ENCODE peak calls at places on chromosomes 11 and 22, in seven cellular contexts. P is prostate gland, S is testis, J is IMR-90, X is stomach, Z is fibroblast of mammary gland, D is hepatocyte. G is an unnamed sample.

GRCh38 chr22:39110631-39111561 is 13.9 kb downstream of the APOBEC3H start:
- DNase-seq in P (no peak), S (no peak), J (no peak), X (no peak), Z (no peak), D (peak), G (no peak)

GRCh38 chr11:1533342-1533725 is 38.7 kb downstream of the DUSP8 start:
- DNase-seq in P (no peak), S (no peak), J (no peak), X (no peak), Z (no peak), D (no peak), G (no peak)

GRCh38 chr11:33347490-33348125 is 90.4 kb downstream of the HIPK3 start:
- DNase-seq in P (no peak), S (no peak), J (no peak), X (no peak), Z (no peak), D (no peak), G (no peak)

GRCh38 chr22:20243545-20244249 is 24.4 kb downstream of the RTN4R start:
- DNase-seq in P (peak), S (peak), J (peak), X (peak), Z (peak), D (peak), G (peak)

GRCh38 chr11:129285387-129285786 is 90.3 kb upstream of the BARX2 start:
- DNase-seq in P (no peak), S (no peak), J (no peak), X (no peak), Z (no peak), D (no peak), G (no peak)

GRCh38 chr11:27904358-27905055 is 203.4 kb downstream of the KIF18A start:
- DNase-seq in P (no peak), S (no peak), J (peak), X (no peak), Z (peak), D (no peak), G (peak)

GRCh38 chr11:60783911-60784310 is 1.2 kb upstream of the MS4A10 start:
- DNase-seq in P (no peak), S (no peak), J (no peak), X (no peak), Z (no peak), D (no peak), G (no peak)

GRCh38 chr11:73866586-73866996 is 10.1 kb downstream of the COA4 start:
- DNase-seq in P (no peak), S (no peak), J (peak), X (no peak), Z (peak), D (peak), G (peak)

GRCh38 chr22:31952094-31952401 is 7.7 kb downstream of the YWHAH start:
- DNase-seq in P (no peak), S (no peak), J (no peak), X (no peak), Z (no peak), D (no peak), G (peak)

GRCh38 chr11:20451568-20451967 is 64.1 kb downstream of the PRMT3 start:
- DNase-seq in P (no peak), S (no peak), J (no peak), X (no peak), Z (peak), D (no peak), G (no peak)

GRCh38 chr11:69599502-69599901 is 41.5 kb upstream of the CCND1 start:
- DNase-seq in P (peak), S (no peak), J (no peak), X (no peak), Z (peak), D (no peak), G (no peak)

GRCh38 chr11:19935507-19935906 is 222.9 kb downstream of the NAV2 start:
- DNase-seq in P (no peak), S (no peak), J (peak), X (no peak), Z (peak), D (no peak), G (peak)

GRCh38 chr22:22813126-22814075 is 74.2 kb upstream of the IGLL5 start:
- DNase-seq in P (no peak), S (no peak), J (no peak), X (no peak), Z (no peak), D (no peak), G (no peak)

GRCh38 chr11:15339302-15339701 is 224.6 kb downstream of the INSC start:
- DNase-seq in P (no peak), S (no peak), J (no peak), X (no peak), Z (no peak), D (no peak), G (no peak)

GRCh38 chr22:41928416-41929157 is 2.0 kb upstream of the TNFRSF13C start:
- DNase-seq in P (no peak), S (no peak), J (no peak), X (no peak), Z (no peak), D (no peak), G (no peak)

GRCh38 chr22:25122136-25122764 is 77.4 kb upstream of the CRYBB3 start:
- DNase-seq in P (no peak), S (no peak), J (no peak), X (no peak), Z (no peak), D (no peak), G (no peak)

GRCh38 chr11:16382638-16383380 is 26.5 kb upstream of the SOX6 start:
- DNase-seq in P (no peak), S (no peak), J (peak), X (no peak), Z (no peak), D (no peak), G (peak)

GRCh38 chr11:34068098-34068497 is 16.6 kb downstream of the CAPRIN1 start:
- DNase-seq in P (no peak), S (no peak), J (peak), X (no peak), Z (peak), D (no peak), G (no peak)

GRCh38 chr11:80371931-80372330 is 931.1 kb upstream of the TENM4 start:
- DNase-seq in P (no peak), S (no peak), J (no peak), X (no peak), Z (no peak), D (no peak), G (no peak)

GRCh38 chr11:133819114-133819513 is 26.2 kb downstream of the SPATA19 start:
- DNase-seq in P (no peak), S (no peak), J (no peak), X (no peak), Z (no peak), D (no peak), G (no peak)

GRCh38 chr11:125076378-125076945 is 13.4 kb downstream of the SLC37A2 start:
- DNase-seq in P (no peak), S (no peak), J (no peak), X (no peak), Z (no peak), D (no peak), G (no peak)

GRCh38 chr11:33329705-33330329 is 72.6 kb downstream of the HIPK3 start:
- DNase-seq in P (peak), S (peak), J (peak), X (peak), Z (peak), D (peak), G (peak)

GRCh38 chr11:61598886-61599868 is 18.3 kb upstream of the SYT7 start:
- DNase-seq in P (no peak), S (peak), J (peak), X (no peak), Z (peak), D (peak), G (no peak)

GRCh38 chr11:128911239-128911638 is 20.1 kb downstream of the KCNJ5 start:
- DNase-seq in P (no peak), S (no peak), J (no peak), X (no peak), Z (no peak), D (no peak), G (no peak)

GRCh38 chr11:118917488-118918127 is 8.1 kb downstream of the BCL9L start:
- DNase-seq in P (no peak), S (peak), J (peak), X (no peak), Z (peak), D (peak), G (peak)

GRCh38 chr11:12818333-12819015 is 144.3 kb downstream of the TEAD1 start:
- DNase-seq in P (no peak), S (no peak), J (peak), X (no peak), Z (peak), D (no peak), G (peak)

GRCh38 chr11:6480299-6480914 is 724 bp downstream of the ARFIP2 start:
- DNase-seq in P (no peak), S (no peak), J (no peak), X (peak), Z (no peak), D (no peak), G (no peak)

GRCh38 chr11:47257518-47258316 is at the start of gene NR1H3:
- DNase-seq in P (peak), S (peak), J (peak), X (peak), Z (peak), D (peak), G (peak)

GRCh38 chr11:35390737-35391682 is 28.3 kb downstream of the SLC1A2 start:
- DNase-seq in P (peak), S (no peak), J (peak), X (peak), Z (peak), D (peak), G (peak)

GRCh38 chr11:69293819-69294505 is at the start of gene MYEOV:
- DNase-seq in P (no peak), S (no peak), J (no peak), X (peak), Z (peak), D (no peak), G (no peak)

GRCh38 chr11:31641477-31642062 is 132.0 kb downstream of the ELP4 start:
- DNase-seq in P (peak), S (peak), J (peak), X (peak), Z (peak), D (peak), G (peak)

GRCh38 chr11:85595285-85595884 is 31.8 kb downstream of the DLG2 start:
- DNase-seq in P (no peak), S (no peak), J (peak), X (no peak), Z (peak), D (peak), G (peak)

GRCh38 chr11:128867277-128867676 is at the start of gene KCNJ1:
- DNase-seq in P (no peak), S (no peak), J (no peak), X (no peak), Z (no peak), D (no peak), G (no peak)

GRCh38 chr22:20312396-20313191 is 7.3 kb downstream of the DGCR6L start:
- DNase-seq in P (peak), S (peak), J (no peak), X (peak), Z (no peak), D (no peak), G (no peak)

GRCh38 chr11:61116426-61117214 is 14.3 kb downstream of the CD5 start:
- DNase-seq in P (no peak), S (no peak), J (no peak), X (no peak), Z (no peak), D (no peak), G (no peak)

GRCh38 chr11:134407321-134407828 is 4.7 kb downstream of the B3GAT1 start:
- DNase-seq in P (no peak), S (no peak), J (no peak), X (peak), Z (no peak), D (no peak), G (no peak)

GRCh38 chr22:46067159-46068111 is 82.9 kb upstream of the PPARA start:
- DNase-seq in P (no peak), S (peak), J (no peak), X (peak), Z (peak), D (no peak), G (no peak)

GRCh38 chr11:61125310-61125684 is 23.0 kb downstream of the CD5 start:
- DNase-seq in P (no peak), S (no peak), J (no peak), X (no peak), Z (no peak), D (no peak), G (no peak)

GRCh38 chr22:35156945-35157344 is 91.0 kb downstream of the ISX start:
- DNase-seq in P (no peak), S (no peak), J (no peak), X (no peak), Z (no peak), D (no peak), G (no peak)

GRCh38 chr22:35152316-35152715 is 86.4 kb downstream of the ISX start:
- DNase-seq in P (no peak), S (no peak), J (no peak), X (no peak), Z (no peak), D (no peak), G (no peak)

GRCh38 chr22:35155403-35156025 is 89.6 kb downstream of the ISX start:
- DNase-seq in P (no peak), S (no peak), J (no peak), X (no peak), Z (peak), D (no peak), G (no peak)

GRCh38 chr22:35150163-35151107 is 84.5 kb downstream of the ISX start:
- DNase-seq in P (peak), S (peak), J (peak), X (peak), Z (peak), D (peak), G (peak)

DNA sequence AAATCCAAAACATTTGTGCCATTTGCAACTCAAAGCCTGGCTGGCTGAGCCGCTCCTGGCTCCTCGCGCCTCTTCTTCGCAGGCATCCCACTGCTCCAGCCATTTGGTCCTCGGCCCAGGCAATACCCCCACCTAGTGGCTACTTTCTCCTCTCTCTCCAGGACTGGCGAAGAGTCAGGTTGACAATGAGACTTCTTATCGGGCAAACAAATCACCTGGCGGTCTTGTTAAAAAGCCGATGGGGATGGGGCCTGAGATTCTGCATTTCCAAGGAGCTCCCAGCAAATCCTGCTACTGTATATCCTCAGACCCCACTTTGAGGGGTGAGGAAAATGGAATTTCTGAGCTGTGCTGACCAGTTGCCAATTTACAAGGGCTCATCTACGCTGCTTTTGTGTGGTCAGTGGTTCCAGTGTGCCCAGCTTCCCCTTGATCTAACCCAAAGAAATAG is 89.0 kb downstream of the ISX start:
- DNase-seq in P (peak), S (peak), J (peak), X (peak), Z (peak), D (peak), G (peak)
- TF ChIP-seq CTCF in P (peak), S (peak), J (peak), X (no peak), Z (peak), D (peak), G (peak)

GRCh38 chr11:126720539-126721235 is 279.9 kb downstream of the KIRREL3 start:
- DNase-seq in P (no peak), S (no peak), J (no peak), X (no peak), Z (no peak), D (no peak), G (no peak)

GRCh38 chr11:126718319-126718718 is 282.3 kb downstream of the KIRREL3 start:
- DNase-seq in P (no peak), S (no peak), J (peak), X (no peak), Z (peak), D (no peak), G (peak)

GRCh38 chr11:126719740-126720139 is 280.8 kb downstream of the KIRREL3 start:
- DNase-seq in P (no peak), S (no peak), J (no peak), X (no peak), Z (peak), D (no peak), G (no peak)

GRCh38 chr11:126712017-126712625 is 288.4 kb downstream of the KIRREL3 start:
- DNase-seq in P (no peak), S (no peak), J (peak), X (no peak), Z (no peak), D (peak), G (peak)

GRCh38 chr11:126716456-126717083 is 284.0 kb downstream of the KIRREL3 start:
- DNase-seq in P (peak), S (peak), J (peak), X (peak), Z (peak), D (peak), G (peak)
- TF ChIP-seq CTCF in P (peak), S (no peak), J (peak), X (peak), Z (peak), D (peak), G (peak)

DNA sequence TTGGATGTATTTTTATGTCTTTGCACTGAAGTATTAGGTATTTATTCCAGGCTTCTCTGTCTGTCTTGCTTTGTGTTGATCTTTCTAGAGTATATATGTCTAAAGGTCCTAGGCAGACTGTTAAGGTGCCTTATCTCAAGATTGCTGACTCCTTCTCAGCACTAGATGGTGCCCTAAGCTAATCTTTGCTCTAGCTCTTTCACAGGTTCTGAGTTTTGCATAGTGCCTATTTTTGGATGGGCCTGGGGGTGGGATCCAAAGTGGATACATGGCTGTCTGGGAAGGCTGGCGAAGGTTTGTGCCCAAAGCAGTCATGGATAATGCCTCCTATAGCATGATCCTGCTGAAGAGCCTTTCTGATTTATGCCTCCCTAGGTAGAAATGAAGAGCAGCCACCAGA is 154.9 kb downstream of the TRPC6 start:
- DNase-seq in P (no peak), S (no peak), J (peak), X (no peak), Z (peak), D (peak), G (peak)
- TF ChIP-seq CTCF in P (no peak), S (no peak), J (peak), X (no peak), Z (peak), D (peak), G (peak)

GRCh38 chr22:50221410-50222300 is 20.8 kb downstream of the SELENOO start:
- DNase-seq in P (no peak), S (no peak), J (no peak), X (no peak), Z (no peak), D (no peak), G (no peak)
- TF ChIP-seq CTCF in P (no peak), S (no peak), J (peak), X (no peak), Z (no peak), D (no peak), G (peak)

DNA sequence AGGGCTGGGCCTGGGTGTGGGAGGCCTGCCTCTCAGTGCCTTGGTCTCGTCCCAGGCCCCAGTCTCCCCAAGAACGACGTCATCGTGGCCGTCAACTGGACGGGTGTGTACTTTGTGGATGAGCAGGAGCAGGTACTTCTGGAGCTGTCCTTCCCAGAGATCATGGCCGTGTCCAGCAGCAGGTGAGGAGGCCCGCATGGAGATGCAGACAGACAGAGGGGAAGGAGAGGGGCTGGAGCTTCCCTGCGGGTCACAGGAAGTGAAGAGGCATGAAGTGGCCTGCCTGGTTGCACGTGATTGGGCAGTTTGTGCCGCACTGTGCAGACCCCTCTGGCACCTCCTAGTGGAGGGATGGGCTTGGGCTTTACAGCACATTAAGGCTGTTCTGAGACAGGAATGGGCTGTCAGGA is 70.4 kb downstream of the MYO7A start:
- DNase-seq in P (no peak), S (no peak), J (peak), X (no peak), Z (peak), D (no peak), G (no peak)
- TF ChIP-seq CTCF in P (no peak), S (no peak), J (peak), X (no peak), Z (peak), D (no peak), G (peak)

GRCh38 chr11:81422402-81422801 is 1311.3 kb downstream of the FAM181B start:
- DNase-seq in P (no peak), S (no peak), J (no peak), X (no peak), Z (no peak), D (no peak), G (no peak)

GRCh38 chr11:81420668-81421550 is 1312.8 kb downstream of the FAM181B start:
- DNase-seq in P (no peak), S (peak), J (no peak), X (no peak), Z (no peak), D (no peak), G (no peak)
- TF ChIP-seq CTCF in P (no peak), S (no peak), J (no peak), X (no peak), Z (no peak), D (peak), G (no peak)

DNA sequence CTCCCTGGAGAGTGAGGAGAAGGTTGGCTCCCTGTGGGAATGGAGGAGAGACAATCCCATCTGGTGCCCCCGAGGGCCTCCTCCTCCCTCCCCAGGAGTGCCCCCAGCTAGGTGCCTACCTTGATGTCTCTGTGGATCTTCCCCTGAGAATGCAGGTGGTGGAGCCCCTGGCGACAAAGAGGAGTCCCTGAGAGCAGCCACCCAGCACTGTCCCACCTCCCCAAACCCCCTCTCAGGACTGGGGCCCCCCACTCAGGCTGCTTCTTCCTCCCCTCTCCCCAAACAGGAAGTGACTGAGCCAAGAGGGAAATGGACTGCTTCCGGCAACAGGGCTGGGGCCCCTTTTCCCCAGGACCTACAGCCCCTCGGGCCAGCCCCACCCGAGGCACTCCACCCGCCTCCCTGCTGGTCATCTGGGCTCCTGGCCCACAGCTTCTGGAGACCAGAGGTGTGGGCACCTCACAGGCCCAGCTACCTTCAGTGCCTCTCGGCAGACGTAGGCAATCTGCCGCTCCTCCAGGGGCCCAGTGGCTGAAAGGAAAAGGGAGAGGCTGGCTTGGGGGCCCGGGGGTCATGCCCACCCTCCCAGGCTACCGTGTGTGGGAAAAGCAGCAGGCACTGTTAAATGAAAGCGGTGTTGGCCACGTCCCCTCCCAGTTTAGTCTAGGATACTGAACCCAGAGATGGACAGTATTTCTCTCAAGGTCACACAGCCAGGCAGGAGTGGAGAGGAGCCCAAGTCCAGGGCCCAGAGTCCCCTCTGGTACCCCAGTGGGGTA is 1.2 kb downstream of the MAP4K2 start:
- DNase-seq in P (no peak), S (no peak), J (no peak), X (no peak), Z (no peak), D (no peak), G (no peak)
- TF ChIP-seq CTCF in P (no peak), S (no peak), J (no peak), X (no peak), Z (no peak), D (no peak), G (no peak)